ENCODE peak calls at places on chromosome 5, in four cellular contexts. M is nucleus accumbens, C is nephron progenitor cell, F is germinal center. S is an unnamed sample.

GRCh38 chr5:151081426-151082273 is 816 bp upstream of the TNIP1 start:
- DNase-seq in M (no peak), C (no peak), F (no peak), S (no peak)

GRCh38 chr5:2213121-2213730 is 330.5 kb upstream of the IRX4 start:
- DNase-seq in C (no peak), F (no peak), M (no peak), S (no peak)

GRCh38 chr5:167934561-167934971 is 356.9 kb upstream of the WWC1 start:
- DNase-seq in M (no peak), F (no peak), C (no peak), S (peak; percentile 57)

GRCh38 chr5:57986746-57987145 is 473.1 kb downstream of the PLK2 start:
- DNase-seq in C (no peak), F (no peak), M (peak; percentile 1), S (peak; percentile 54)

GRCh38 chr5:102902647-102903046 is 147.5 kb downstream of the PAM start:
- DNase-seq in M (no peak), F (no peak), C (no peak), S (no peak)

GRCh38 chr5:125411163-125412050 is 665.0 kb upstream of the ZNF608 start:
- DNase-seq in M (no peak), F (no peak), C (no peak), S (no peak)

GRCh38 chr5:137073192-137073591 is 425.9 kb downstream of the SPOCK1 start:
- DNase-seq in C (no peak), F (no peak), M (no peak), S (no peak)

GRCh38 chr5:3313569-3313968 is 282.1 kb upstream of the IRX1 start:
- DNase-seq in M (no peak), C (no peak), F (no peak), S (no peak)

GRCh38 chr5:16520806-16521205 is 55.2 kb upstream of the ZNF622 start:
- DNase-seq in M (no peak), C (no peak), F (no peak), S (no peak)

GRCh38 chr5:171581756-171582155 is 162.3 kb downstream of the FGF18 start:
- DNase-seq in F (no peak), M (no peak), C (no peak), S (no peak)

GRCh38 chr5:91469517-91470165 is 86.5 kb upstream of the ARRDC3 start:
- DNase-seq in M (no peak), F (no peak), C (no peak), S (peak; percentile 34)

GRCh38 chr5:31833710-31834109 is 194.8 kb downstream of the PDZD2 start:
- DNase-seq in M (no peak), C (no peak), F (no peak), S (no peak)

GRCh38 chr5:87268126-87268969 is 665 bp downstream of the RASA1 start:
- DNase-seq in C (peak; percentile 67), F (peak; percentile 71), M (peak; percentile 9), S (peak; percentile 71)

GRCh38 chr5:152290181-152290580 is 114.9 kb downstream of the NMUR2 start:
- DNase-seq in M (no peak), F (no peak), C (no peak), S (no peak)

GRCh38 chr5:57687641-57688040 is 205.0 kb upstream of the ACTBL2 start:
- DNase-seq in M (no peak), C (no peak), F (no peak), S (no peak)

GRCh38 chr5:77767301-77767700 is 8.8 kb downstream of the TBCA start:
- DNase-seq in M (no peak), F (no peak), C (no peak), S (no peak)

GRCh38 chr5:77012601-77013000 is 17.6 kb upstream of the AGGF1 start:
- DNase-seq in F (no peak), M (no peak), C (no peak), S (no peak)

GRCh38 chr5:14153932-14154646 is 10.9 kb downstream of the TRIO start:
- DNase-seq in F (no peak), M (peak; percentile 7), C (peak; percentile 48), S (no peak)

GRCh38 chr5:72160959-72161358 is 53.7 kb downstream of the MAP1B start:
- DNase-seq in M (no peak), F (no peak), C (no peak), S (no peak)

GRCh38 chr5:108382784-108383358 is 973 bp upstream of the FBXL17 start:
- DNase-seq in F (peak; percentile 46), C (no peak), M (no peak), S (peak; percentile 52)

GRCh38 chr5:150120062-150120441 is 33.7 kb upstream of the CSF1R start:
- DNase-seq in C (no peak), F (no peak), M (no peak), S (no peak)

GRCh38 chr5:65329266-65329665 is 152.5 kb downstream of the ADAMTS6 start:
- DNase-seq in F (no peak), M (no peak), C (no peak), S (no peak)

GRCh38 chr5:127290019-127290945 is at the start of gene MEGF10:
- DNase-seq in F (peak; percentile 13), M (peak; percentile 14), C (peak; percentile 82), S (peak; percentile 45)

GRCh38 chr5:143121135-143121474 is 282.4 kb downstream of the NR3C1 start:
- DNase-seq in F (no peak), C (no peak), M (no peak), S (no peak)

GRCh38 chr5:142363619-142363963 is 38.8 kb upstream of the SPRY4 start:
- DNase-seq in F (no peak), C (no peak), M (no peak), S (no peak)

S was measured in occipital lobe.